ENCODE peak calls at places on chromosomes 7 and 10, in six cellular contexts. One of them, this sample, is unnamed.

GRCh38 chr10:71222541-71223364 is 10.4 kb downstream of the UNC5B start:
- DNase-seq in CD4-positive, CD25-positive, alpha-beta regulatory T cell: no peak
- DNase-seq in esophagus muscularis mucosa: no peak
- DNase-seq in PC-9: no peak
- DNase-seq in CD8-positive, alpha-beta memory T cell: no peak
- DNase-seq in heart right ventricle: no peak
- DNase-seq in this sample: no peak

GRCh38 chr10:47261121-47261520 is 38.9 kb upstream of the GDF10 start:
- DNase-seq in CD4-positive, CD25-positive, alpha-beta regulatory T cell: peak; percentile 66
- DNase-seq in esophagus muscularis mucosa: no peak
- DNase-seq in CD8-positive, alpha-beta memory T cell: no peak
- DNase-seq in heart right ventricle: no peak
- DNase-seq in PC-9: no peak
- DNase-seq in this sample: no peak

GRCh38 chr7:10815546-10815945 is 158.1 kb upstream of the PHF14 start:
- DNase-seq in PC-9: no peak
- DNase-seq in CD8-positive, alpha-beta memory T cell: no peak
- DNase-seq in CD4-positive, CD25-positive, alpha-beta regulatory T cell: no peak
- DNase-seq in heart right ventricle: no peak
- DNase-seq in esophagus muscularis mucosa: no peak
- DNase-seq in this sample: no peak

GRCh38 chr7:131052285-131052942 is 275.3 kb upstream of the MKLN1 start:
- DNase-seq in CD8-positive, alpha-beta memory T cell: no peak
- DNase-seq in PC-9: no peak
- DNase-seq in CD4-positive, CD25-positive, alpha-beta regulatory T cell: peak; percentile 64
- DNase-seq in heart right ventricle: no peak
- DNase-seq in esophagus muscularis mucosa: no peak
- DNase-seq in this sample: no peak

GRCh38 chr7:47586925-47587324 is 5.0 kb upstream of the TNS3 start:
- DNase-seq in CD8-positive, alpha-beta memory T cell: no peak
- DNase-seq in heart right ventricle: no peak
- DNase-seq in esophagus muscularis mucosa: no peak
- DNase-seq in CD4-positive, CD25-positive, alpha-beta regulatory T cell: no peak
- DNase-seq in PC-9: peak; percentile 63
- DNase-seq in this sample: no peak

GRCh38 chr10:104642311-104643022 is 1.4 kb downstream of the SORCS3 start:
- DNase-seq in heart right ventricle: peak; percentile 39
- DNase-seq in CD4-positive, CD25-positive, alpha-beta regulatory T cell: peak; percentile 2
- DNase-seq in PC-9: no peak
- DNase-seq in CD8-positive, alpha-beta memory T cell: no peak
- DNase-seq in esophagus muscularis mucosa: peak; percentile 85
- DNase-seq in this sample: no peak

GRCh38 chr10:34092891-34093290 is 722.2 kb downstream of the PARD3 start:
- DNase-seq in heart right ventricle: no peak
- DNase-seq in CD4-positive, CD25-positive, alpha-beta regulatory T cell: no peak
- DNase-seq in CD8-positive, alpha-beta memory T cell: no peak
- DNase-seq in esophagus muscularis mucosa: no peak
- DNase-seq in PC-9: no peak
- DNase-seq in this sample: no peak

GRCh38 chr7:97722386-97722785 is 9.5 kb upstream of the TAC1 start:
- DNase-seq in PC-9: no peak
- DNase-seq in esophagus muscularis mucosa: no peak
- DNase-seq in CD8-positive, alpha-beta memory T cell: no peak
- DNase-seq in CD4-positive, CD25-positive, alpha-beta regulatory T cell: no peak
- DNase-seq in heart right ventricle: no peak
- DNase-seq in this sample: no peak

GRCh38 chr7:97145068-97145467 is 27.6 kb downstream of the SDHAF3 start:
- DNase-seq in heart right ventricle: no peak
- DNase-seq in CD8-positive, alpha-beta memory T cell: no peak
- DNase-seq in esophagus muscularis mucosa: no peak
- DNase-seq in CD4-positive, CD25-positive, alpha-beta regulatory T cell: peak; percentile 41
- DNase-seq in PC-9: no peak
- DNase-seq in this sample: no peak

GRCh38 chr7:134431805-134432204 is 27.1 kb downstream of the AKR1B1 start:
- DNase-seq in PC-9: no peak
- DNase-seq in CD4-positive, CD25-positive, alpha-beta regulatory T cell: no peak
- DNase-seq in esophagus muscularis mucosa: no peak
- DNase-seq in CD8-positive, alpha-beta memory T cell: no peak
- DNase-seq in heart right ventricle: no peak
- DNase-seq in this sample: no peak

GRCh38 chr10:7529638-7530037 is 118.8 kb upstream of the SFMBT2 start:
- DNase-seq in heart right ventricle: no peak
- DNase-seq in CD8-positive, alpha-beta memory T cell: no peak
- DNase-seq in esophagus muscularis mucosa: no peak
- DNase-seq in CD4-positive, CD25-positive, alpha-beta regulatory T cell: no peak
- DNase-seq in PC-9: no peak
- DNase-seq in this sample: no peak

GRCh38 chr10:110008518-110009339 is 945 bp downstream of the ADD3 start:
- DNase-seq in heart right ventricle: peak; percentile 31
- DNase-seq in PC-9: peak; percentile 46
- DNase-seq in CD8-positive, alpha-beta memory T cell: peak; percentile 26
- DNase-seq in CD4-positive, CD25-positive, alpha-beta regulatory T cell: peak; percentile 82
- DNase-seq in esophagus muscularis mucosa: no peak
- DNase-seq in this sample: peak; percentile 41

GRCh38 chr10:132131581-132132250 is 55.0 kb upstream of the DPYSL4 start:
- DNase-seq in CD8-positive, alpha-beta memory T cell: no peak
- DNase-seq in PC-9: no peak
- DNase-seq in CD4-positive, CD25-positive, alpha-beta regulatory T cell: no peak
- DNase-seq in esophagus muscularis mucosa: no peak
- DNase-seq in heart right ventricle: peak; percentile 2
- DNase-seq in this sample: no peak

GRCh38 chr10:48773580-48773979 is 88.9 kb downstream of the WDFY4 start:
- DNase-seq in esophagus muscularis mucosa: peak; percentile 70
- DNase-seq in PC-9: no peak
- DNase-seq in heart right ventricle: no peak
- DNase-seq in CD4-positive, CD25-positive, alpha-beta regulatory T cell: no peak
- DNase-seq in CD8-positive, alpha-beta memory T cell: no peak
- DNase-seq in this sample: no peak

GRCh38 chr7:32191296-32191695 is 121.1 kb upstream of the PDE1C start:
- DNase-seq in CD4-positive, CD25-positive, alpha-beta regulatory T cell: no peak
- DNase-seq in heart right ventricle: no peak
- DNase-seq in PC-9: no peak
- DNase-seq in esophagus muscularis mucosa: no peak
- DNase-seq in CD8-positive, alpha-beta memory T cell: no peak
- DNase-seq in this sample: no peak

GRCh38 chr7:20241491-20242261 is 24.5 kb upstream of the MACC1 start:
- DNase-seq in heart right ventricle: no peak
- DNase-seq in CD4-positive, CD25-positive, alpha-beta regulatory T cell: no peak
- DNase-seq in CD8-positive, alpha-beta memory T cell: no peak
- DNase-seq in PC-9: no peak
- DNase-seq in esophagus muscularis mucosa: no peak
- DNase-seq in this sample: no peak

GRCh38 chr10:105017116-105017515 is 376.0 kb downstream of the SORCS3 start:
- DNase-seq in CD4-positive, CD25-positive, alpha-beta regulatory T cell: no peak
- DNase-seq in PC-9: no peak
- DNase-seq in CD8-positive, alpha-beta memory T cell: no peak
- DNase-seq in esophagus muscularis mucosa: no peak
- DNase-seq in heart right ventricle: no peak
- DNase-seq in this sample: no peak

GRCh38 chr7:32536585-32536984 is 41.3 kb downstream of the AVL9 start:
- DNase-seq in CD4-positive, CD25-positive, alpha-beta regulatory T cell: no peak
- DNase-seq in esophagus muscularis mucosa: no peak
- DNase-seq in CD8-positive, alpha-beta memory T cell: no peak
- DNase-seq in heart right ventricle: no peak
- DNase-seq in PC-9: peak; percentile 42
- DNase-seq in this sample: no peak

GRCh38 chr10:49135575-49136313 is 1.9 kb upstream of the FAM170B start:
- DNase-seq in PC-9: no peak
- DNase-seq in heart right ventricle: no peak
- DNase-seq in CD4-positive, CD25-positive, alpha-beta regulatory T cell: no peak
- DNase-seq in CD8-positive, alpha-beta memory T cell: no peak
- DNase-seq in esophagus muscularis mucosa: no peak
- DNase-seq in this sample: no peak

GRCh38 chr10:102644646-102645387 is 538 bp downstream of the TRIM8 start:
- DNase-seq in esophagus muscularis mucosa: no peak
- DNase-seq in CD8-positive, alpha-beta memory T cell: peak; percentile 69
- DNase-seq in PC-9: peak; percentile 54
- DNase-seq in heart right ventricle: peak; percentile 88
- DNase-seq in CD4-positive, CD25-positive, alpha-beta regulatory T cell: peak; percentile 91
- DNase-seq in this sample: peak; percentile 93

GRCh38 chr10:84499846-84500245 is 171.5 kb downstream of the CCSER2 start:
- DNase-seq in heart right ventricle: no peak
- DNase-seq in esophagus muscularis mucosa: no peak
- DNase-seq in CD8-positive, alpha-beta memory T cell: no peak
- DNase-seq in CD4-positive, CD25-positive, alpha-beta regulatory T cell: no peak
- DNase-seq in PC-9: no peak
- DNase-seq in this sample: no peak

GRCh38 chr7:127792528-127793342 is 140.7 kb downstream of the SND1 start:
- DNase-seq in CD4-positive, CD25-positive, alpha-beta regulatory T cell: peak; percentile 33
- DNase-seq in CD8-positive, alpha-beta memory T cell: peak; percentile 12
- DNase-seq in esophagus muscularis mucosa: no peak
- DNase-seq in heart right ventricle: no peak
- DNase-seq in PC-9: no peak
- DNase-seq in this sample: no peak

GRCh38 chr7:130649004-130649790 is 19.4 kb downstream of the COPG2 start:
- DNase-seq in CD4-positive, CD25-positive, alpha-beta regulatory T cell: no peak
- DNase-seq in CD8-positive, alpha-beta memory T cell: no peak
- DNase-seq in esophagus muscularis mucosa: no peak
- DNase-seq in heart right ventricle: no peak
- DNase-seq in PC-9: no peak
- DNase-seq in this sample: peak; percentile 27

GRCh38 chr7:2478800-2479199 is 2.6 kb upstream of the GRIFIN start:
- DNase-seq in CD8-positive, alpha-beta memory T cell: no peak
- DNase-seq in CD4-positive, CD25-positive, alpha-beta regulatory T cell: no peak
- DNase-seq in PC-9: peak; percentile 25
- DNase-seq in heart right ventricle: no peak
- DNase-seq in esophagus muscularis mucosa: no peak
- DNase-seq in this sample: no peak

GRCh38 chr10:115706482-115707076 is 566.4 kb downstream of the GFRA1 start:
- DNase-seq in esophagus muscularis mucosa: no peak
- DNase-seq in CD8-positive, alpha-beta memory T cell: no peak
- DNase-seq in PC-9: no peak
- DNase-seq in heart right ventricle: no peak
- DNase-seq in CD4-positive, CD25-positive, alpha-beta regulatory T cell: peak; percentile 1
- DNase-seq in this sample: no peak

DNA sequence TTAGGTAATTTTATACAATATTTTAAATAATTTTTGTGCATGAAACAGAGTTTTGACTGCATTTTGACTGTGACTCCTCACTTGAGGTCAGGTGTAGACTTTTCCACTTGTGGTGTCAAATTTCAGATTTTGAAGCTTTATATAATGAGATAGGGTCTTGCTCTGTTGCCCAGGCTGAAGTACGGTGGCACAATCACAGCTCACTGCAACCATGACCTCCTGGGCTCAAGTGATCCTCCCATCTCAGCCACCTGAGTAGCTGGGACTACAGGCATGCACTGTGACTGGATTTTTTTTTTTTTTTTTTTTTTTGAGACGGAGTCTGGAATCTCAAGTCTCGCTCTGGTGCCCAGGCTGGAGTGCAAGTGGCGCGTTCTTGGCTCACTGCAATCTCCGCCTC is 74.9 kb downstream of the TCF7L2 start:
- DNase-seq in CD4-positive, CD25-positive, alpha-beta regulatory T cell: no peak
- DNase-seq in CD8-positive, alpha-beta memory T cell: no peak
- DNase-seq in esophagus muscularis mucosa: no peak
- DNase-seq in PC-9: no peak
- DNase-seq in heart right ventricle: no peak
- DNase-seq in this sample: no peak
- H3K4me1 ChIP-seq in CD4-positive, CD25-positive, alpha-beta regulatory T cell: no peaks in the 10 kb centered on the region
- H3K4me1 ChIP-seq in CD8-positive, alpha-beta memory T cell: no peaks in the 10 kb centered on the region
- H3K4me1 ChIP-seq in esophagus muscularis mucosa: peaks cover 62% of the 10 kb centered on the region
- H3K4me1 ChIP-seq in PC-9: no peaks in the 10 kb centered on the region
- H3K4me1 ChIP-seq in heart right ventricle: peaks cover 67% of the 10 kb centered on the region
- H3K4me1 ChIP-seq in this sample: peaks cover 35% of the 10 kb centered on the region

GRCh38 chr10:42795701-42796100 is 13.1 kb downstream of the BMS1 start:
- DNase-seq in CD8-positive, alpha-beta memory T cell: no peak
- DNase-seq in PC-9: no peak
- DNase-seq in CD4-positive, CD25-positive, alpha-beta regulatory T cell: no peak
- DNase-seq in esophagus muscularis mucosa: no peak
- DNase-seq in heart right ventricle: no peak
- DNase-seq in this sample: no peak

GRCh38 chr10:42785759-42786158 is 3.2 kb downstream of the BMS1 start:
- DNase-seq in heart right ventricle: no peak
- DNase-seq in CD4-positive, CD25-positive, alpha-beta regulatory T cell: no peak
- DNase-seq in esophagus muscularis mucosa: no peak
- DNase-seq in CD8-positive, alpha-beta memory T cell: no peak
- DNase-seq in PC-9: no peak
- DNase-seq in this sample: no peak

DNA sequence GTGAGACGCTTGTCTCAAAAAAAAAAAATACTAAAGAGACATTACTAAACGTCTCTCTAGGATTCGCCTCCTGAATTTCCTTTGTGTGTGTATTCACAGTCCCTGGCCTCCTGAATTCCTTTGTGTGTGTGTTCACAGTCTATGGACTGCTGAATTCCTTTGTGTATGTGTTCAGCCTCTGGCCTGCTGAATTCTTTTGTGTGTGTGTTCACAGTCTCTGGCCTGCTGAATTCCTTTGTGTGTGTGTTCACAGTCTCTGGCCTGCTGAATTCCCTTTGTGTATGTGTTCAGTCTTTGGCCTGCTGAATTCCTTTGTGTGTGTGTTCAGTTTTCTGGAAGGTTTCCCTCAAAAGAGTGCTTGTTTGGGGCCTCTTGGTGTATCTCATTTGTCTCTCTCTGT is 8.2 kb downstream of the BMS1 start:
- DNase-seq in heart right ventricle: no peak
- DNase-seq in CD8-positive, alpha-beta memory T cell: no peak
- DNase-seq in CD4-positive, CD25-positive, alpha-beta regulatory T cell: no peak
- DNase-seq in esophagus muscularis mucosa: no peak
- DNase-seq in PC-9: no peak
- DNase-seq in this sample: no peak
- H3K36me3 ChIP-seq in heart right ventricle: peaks cover 97% of the 10 kb centered on the region
- H3K36me3 ChIP-seq in CD8-positive, alpha-beta memory T cell: peaks cover 53% of the 10 kb centered on the region
- H3K36me3 ChIP-seq in CD4-positive, CD25-positive, alpha-beta regulatory T cell: peaks cover 91% of the 10 kb centered on the region
- H3K36me3 ChIP-seq in esophagus muscularis mucosa: peaks cover 98% of the 10 kb centered on the region
- H3K36me3 ChIP-seq in PC-9: peaks cover 45% of the 10 kb centered on the region
- H3K36me3 ChIP-seq in this sample: no peaks in the 10 kb centered on the region

GRCh38 chr10:683448-684071 is 5.9 kb downstream of the DIP2C start:
- DNase-seq in PC-9: no peak
- DNase-seq in heart right ventricle: no peak
- DNase-seq in CD4-positive, CD25-positive, alpha-beta regulatory T cell: no peak
- DNase-seq in CD8-positive, alpha-beta memory T cell: no peak
- DNase-seq in esophagus muscularis mucosa: no peak
- DNase-seq in this sample: peak; percentile 89

GRCh38 chr10:682931-683447 is 6.5 kb downstream of the DIP2C start:
- DNase-seq in heart right ventricle: no peak
- DNase-seq in CD8-positive, alpha-beta memory T cell: no peak
- DNase-seq in CD4-positive, CD25-positive, alpha-beta regulatory T cell: no peak
- DNase-seq in PC-9: no peak
- DNase-seq in esophagus muscularis mucosa: no peak
- DNase-seq in this sample: no peak

GRCh38 chr10:680745-681144 is 8.7 kb downstream of the DIP2C start:
- DNase-seq in CD4-positive, CD25-positive, alpha-beta regulatory T cell: no peak
- DNase-seq in esophagus muscularis mucosa: peak; percentile 42
- DNase-seq in CD8-positive, alpha-beta memory T cell: no peak
- DNase-seq in heart right ventricle: no peak
- DNase-seq in PC-9: no peak
- DNase-seq in this sample: no peak

GRCh38 chr10:680146-680545 is 9.3 kb downstream of the DIP2C start:
- DNase-seq in esophagus muscularis mucosa: peak; percentile 53
- DNase-seq in CD8-positive, alpha-beta memory T cell: no peak
- DNase-seq in heart right ventricle: no peak
- DNase-seq in CD4-positive, CD25-positive, alpha-beta regulatory T cell: no peak
- DNase-seq in PC-9: no peak
- DNase-seq in this sample: no peak

GRCh38 chr10:681670-682318 is 7.7 kb downstream of the DIP2C start:
- DNase-seq in heart right ventricle: no peak
- DNase-seq in CD4-positive, CD25-positive, alpha-beta regulatory T cell: no peak
- DNase-seq in PC-9: no peak
- DNase-seq in CD8-positive, alpha-beta memory T cell: no peak
- DNase-seq in esophagus muscularis mucosa: no peak
- DNase-seq in this sample: no peak
- H3K4me1 ChIP-seq in heart right ventricle: peaks cover 37% of the 10 kb centered on the region
- H3K4me1 ChIP-seq in CD4-positive, CD25-positive, alpha-beta regulatory T cell: no peaks in the 10 kb centered on the region
- H3K4me1 ChIP-seq in PC-9: no peaks in the 10 kb centered on the region
- H3K4me1 ChIP-seq in CD8-positive, alpha-beta memory T cell: no peaks in the 10 kb centered on the region
- H3K4me1 ChIP-seq in esophagus muscularis mucosa: peaks cover 82% of the 10 kb centered on the region
- H3K4me1 ChIP-seq in this sample: peaks cover 5% of the 10 kb centered on the region

GRCh38 chr7:44050121-44050914 is 5.8 kb downstream of the DBNL start:
- DNase-seq in PC-9: peak; percentile 33
- DNase-seq in CD8-positive, alpha-beta memory T cell: no peak
- DNase-seq in CD4-positive, CD25-positive, alpha-beta regulatory T cell: no peak
- DNase-seq in heart right ventricle: no peak
- DNase-seq in esophagus muscularis mucosa: no peak
- DNase-seq in this sample: no peak
- H3K36me3 ChIP-seq in PC-9: peaks cover 19% of the 10 kb centered on the region
- H3K36me3 ChIP-seq in CD8-positive, alpha-beta memory T cell: peaks cover 52% of the 10 kb centered on the region
- H3K36me3 ChIP-seq in CD4-positive, CD25-positive, alpha-beta regulatory T cell: peaks cover 61% of the 10 kb centered on the region
- H3K36me3 ChIP-seq in heart right ventricle: peaks cover 56% of the 10 kb centered on the region
- H3K36me3 ChIP-seq in esophagus muscularis mucosa: peaks cover 84% of the 10 kb centered on the region
- H3K36me3 ChIP-seq in this sample: peaks cover 56% of the 10 kb centered on the region

This sample was measured in adrenal gland.